ENCODE peak calls at places on chromosomes 16 and 17, in four cellular contexts. O is Panc1, T is ovary, S is neural progenitor cell. D is an unnamed sample.

GRCh38 chr17:2900842-2901241 is 104.6 kb downstream of the RAP1GAP2 start:
- DNase-seq in O (no peak), T (no peak), S (no peak), D (no peak)

GRCh38 chr17:50214986-50215730 is 13.7 kb upstream of the COL1A1 start:
- DNase-seq in O (no peak), T (no peak), S (no peak), D (no peak)

GRCh38 chr16:64974381-64974780 is 147.5 kb downstream of the CDH11 start:
- DNase-seq in O (no peak), T (no peak), S (peak), D (no peak)

GRCh38 chr17:42969006-42969581 is 4.8 kb upstream of the AARSD1 start:
- DNase-seq in O (no peak), T (no peak), S (no peak), D (no peak)

GRCh38 chr17:72187544-72187943 is 66.7 kb downstream of the SOX9 start:
- DNase-seq in O (no peak), T (no peak), S (peak), D (no peak)

GRCh38 chr16:73166394-73166971 is 118.6 kb upstream of the ZFHX3 start:
- DNase-seq in O (no peak), T (no peak), S (peak), D (no peak)

GRCh38 chr16:89557230-89557935 is 3.1 kb upstream of the RPL13 start:
- DNase-seq in O (no peak), T (peak), S (peak), D (no peak)

GRCh38 chr16:29940656-29941055 is 14.6 kb upstream of the KCTD13 start:
- DNase-seq in O (no peak), T (no peak), S (no peak), D (no peak)

GRCh38 chr16:85778873-85779272 is 20.5 kb downstream of the EMC8 start:
- DNase-seq in O (no peak), T (no peak), S (no peak), D (no peak)

GRCh38 chr16:77869997-77870813 is 81.8 kb downstream of the VAT1L start:
- DNase-seq in O (no peak), T (no peak), S (no peak), D (peak)

GRCh38 chr16:31177136-31177535 is 2.8 kb upstream of the FUS start:
- DNase-seq in O (no peak), T (no peak), S (no peak), D (no peak)

GRCh38 chr17:16980813-16981731 is 9.2 kb upstream of the TNFRSF13B start:
- DNase-seq in O (no peak), T (no peak), S (no peak), D (no peak)

GRCh38 chr17:14228903-14229302 is 7.8 kb downstream of the CDRT15 start:
- DNase-seq in O (no peak), T (no peak), S (no peak), D (no peak)

GRCh38 chr16:57574086-57574485 is 31.6 kb downstream of the ADGRG5 start:
- DNase-seq in O (no peak), T (no peak), S (no peak), D (no peak)

GRCh38 chr17:76023900-76024237 is 3.2 kb downstream of the EVPL start:
- DNase-seq in O (no peak), T (no peak), S (no peak), D (no peak)

GRCh38 chr17:76022973-76023899 is 3.9 kb downstream of the EVPL start:
- DNase-seq in O (no peak), T (no peak), S (no peak), D (no peak)

GRCh38 chr17:76024353-76024752 is 2.8 kb downstream of the EVPL start:
- DNase-seq in O (no peak), T (no peak), S (no peak), D (no peak)

GRCh38 chr17:76019830-76020467 is 7.2 kb downstream of the EVPL start:
- DNase-seq in O (no peak), T (no peak), S (no peak), D (no peak)

GRCh38 chr17:76022285-76022684 is 4.8 kb downstream of the EVPL start:
- DNase-seq in O (no peak), T (no peak), S (no peak), D (no peak)
- H3K4me3 ChIP-seq in O (no peak), T (no peak), S (no peak), D (no peak)

DNA sequence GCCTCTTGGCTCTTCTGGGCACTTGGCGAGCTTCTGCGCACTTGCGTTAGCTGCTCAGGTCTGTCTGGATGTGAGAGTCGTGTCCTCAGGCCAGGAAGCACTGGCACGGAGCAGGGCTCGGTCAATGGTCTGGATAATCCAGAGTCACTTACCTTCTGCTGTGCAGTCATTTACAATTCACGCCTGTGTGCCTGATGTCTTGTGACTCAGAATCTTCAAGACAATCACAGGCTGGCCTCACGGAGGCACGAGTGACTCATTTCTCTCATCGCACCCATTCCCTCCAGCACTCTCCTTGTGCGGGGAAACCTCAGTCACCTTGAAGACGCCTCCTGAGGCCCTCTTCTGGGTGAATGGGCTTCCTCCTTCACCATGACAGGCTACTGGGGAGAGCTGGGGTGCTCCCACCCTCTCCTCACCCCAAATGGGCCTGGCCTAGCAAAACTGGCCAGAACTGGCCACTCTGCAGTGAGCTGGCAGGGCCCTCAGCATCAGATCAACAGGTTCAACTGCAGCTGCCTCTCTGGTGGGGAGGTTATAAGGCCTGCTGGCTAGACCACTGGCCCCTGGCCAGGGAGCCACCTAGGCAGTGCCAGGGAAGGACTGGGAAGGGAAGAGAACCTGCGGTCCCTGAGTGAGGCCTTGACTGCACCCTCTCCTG is 1.9 kb upstream of the CAPN15 start:
- DNase-seq in O (peak), T (peak), S (no peak), D (no peak)
- H3K4me3 ChIP-seq in O (peak), T (no peak), S (peak), D (peak)

DNA sequence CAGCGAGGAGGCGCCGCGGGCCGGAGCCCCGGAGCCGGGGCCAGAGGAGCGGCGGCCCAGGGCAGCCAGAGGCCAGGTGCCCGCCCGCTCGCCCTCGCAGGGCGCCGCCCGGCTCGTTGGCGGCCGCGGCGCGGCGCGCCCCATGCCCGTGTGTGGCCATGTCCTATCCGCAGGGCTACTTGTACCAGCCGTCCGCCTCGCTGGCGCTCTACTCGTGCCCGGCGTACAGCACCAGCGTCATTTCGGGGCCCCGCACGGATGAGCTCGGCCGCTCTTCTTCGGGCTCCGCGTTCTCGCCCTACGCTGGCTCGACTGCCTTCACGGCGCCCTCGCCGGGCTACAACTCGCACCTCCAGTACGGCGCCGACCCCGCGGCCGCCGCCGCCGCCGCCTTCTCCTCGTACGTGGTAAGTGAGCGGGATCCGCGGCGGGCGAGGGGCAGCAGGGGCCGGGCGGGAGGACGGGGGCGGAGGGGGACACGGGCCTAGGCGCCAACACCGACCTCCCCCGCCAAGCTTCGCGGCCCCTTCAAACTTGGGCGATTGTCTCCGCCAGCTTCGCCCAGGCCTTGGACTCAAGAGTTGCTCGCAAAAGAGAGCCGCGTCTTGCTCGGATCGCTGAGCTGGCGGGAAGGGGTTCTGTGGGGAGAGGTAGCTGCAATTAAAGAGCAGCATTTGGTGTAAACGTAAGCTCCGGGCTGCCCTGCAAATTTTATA is 534 bp downstream of the IRX5 start:
- DNase-seq in O (no peak), T (peak), S (peak), D (no peak)
- H3K4me3 ChIP-seq in O (peak), T (peak), S (peak), D (peak)

DNA sequence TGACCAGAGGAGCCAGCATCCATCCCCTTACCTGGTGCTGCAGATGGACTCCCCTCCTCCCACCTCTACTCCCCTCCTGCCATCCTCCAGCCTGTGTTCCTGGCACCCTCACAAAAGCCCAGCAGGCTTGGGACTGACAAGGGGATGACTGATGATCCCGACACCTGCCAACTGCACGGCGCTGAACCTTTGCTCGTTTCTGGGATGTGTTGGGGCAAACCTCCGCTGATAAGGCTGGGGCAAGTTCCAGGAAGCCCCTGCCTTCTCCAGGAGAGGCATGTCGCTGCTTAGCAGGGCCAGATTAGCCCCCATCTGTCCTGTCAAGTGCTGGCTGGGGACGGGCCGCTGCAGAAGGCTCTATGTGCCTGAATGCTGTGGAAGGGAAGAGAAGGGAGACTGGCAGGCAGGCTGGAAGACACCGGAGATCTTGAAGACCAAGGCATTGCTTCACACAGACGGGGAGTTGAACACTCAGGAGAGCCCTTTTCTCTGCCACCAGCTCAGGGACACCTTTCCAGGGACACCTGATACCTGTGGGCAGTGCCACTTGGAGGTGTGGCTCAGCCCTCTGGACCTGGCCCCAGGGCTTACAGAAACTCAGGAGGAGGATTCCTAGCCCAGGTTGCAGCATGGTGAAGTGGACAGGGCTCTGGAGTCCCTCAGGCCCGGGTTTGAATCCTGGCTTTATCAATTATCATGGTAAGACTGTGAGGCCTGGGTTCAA is 973 bp upstream of the KRT15 start:
- DNase-seq in O (no peak), T (no peak), S (no peak), D (no peak)
- H3K4me3 ChIP-seq in O (peak), T (no peak), S (no peak), D (no peak)